ENCODE peak calls at places on chromosomes 16 and 17, in five cellular contexts. P, R, I, Q and S are unnamed samples.
A peak's percentile ranks its signal among the peaks of the same experiment; 100 is the strongest.

GRCh38 chr17:69539781-69540319 is 125.4 kb downstream of the MAP2K6 start:
- DNase-seq in I (peak; percentile 74), P (no peak), R (no peak), Q (peak; percentile 57), S (peak; percentile 75)

GRCh38 chr16:66565051-66565450 is 1.2 kb upstream of the CMTM1 start:
- DNase-seq in Q (no peak), I (no peak), R (no peak), P (no peak), S (no peak)

GRCh38 chr16:87077750-87078127 is 239.5 kb downstream of the C16orf95 start:
- DNase-seq in Q (no peak), P (no peak), I (no peak), R (no peak), S (no peak)

GRCh38 chr16:81480856-81481821 is 36.5 kb downstream of the CMIP start:
- DNase-seq in R (no peak), Q (peak; percentile 50), P (no peak), I (no peak), S (peak; percentile 41)

GRCh38 chr17:66466933-66467367 is 164.5 kb downstream of the PRKCA start:
- DNase-seq in P (peak; percentile 97), R (no peak), Q (peak; percentile 100), I (peak; percentile 99), S (peak; percentile 98)

GRCh38 chr17:75365009-75365930 is 40.2 kb downstream of the GRB2 start:
- DNase-seq in R (no peak), Q (no peak), P (no peak), I (no peak), S (no peak)

GRCh38 chr17:42281571-42282096 is 5.4 kb upstream of the STAT5B start:
- DNase-seq in R (no peak), P (no peak), I (no peak), Q (no peak), S (no peak)

GRCh38 chr16:62194828-62195227 is 158.6 kb upstream of the CDH8 start:
- DNase-seq in I (no peak), R (no peak), Q (no peak), P (no peak), S (no peak)

GRCh38 chr17:40320771-40321501 is 12.0 kb downstream of the RARA start:
- DNase-seq in Q (peak; percentile 65), I (peak; percentile 65), R (no peak), P (no peak), S (no peak)

GRCh38 chr17:64399071-64399766 is 8.6 kb upstream of the PECAM1 start:
- DNase-seq in Q (no peak), R (no peak), P (no peak), I (no peak), S (no peak)

GRCh38 chr16:53955221-53955875 is 251.4 kb downstream of the FTO start:
- DNase-seq in P (no peak), I (no peak), Q (no peak), R (no peak), S (no peak)

DNA sequence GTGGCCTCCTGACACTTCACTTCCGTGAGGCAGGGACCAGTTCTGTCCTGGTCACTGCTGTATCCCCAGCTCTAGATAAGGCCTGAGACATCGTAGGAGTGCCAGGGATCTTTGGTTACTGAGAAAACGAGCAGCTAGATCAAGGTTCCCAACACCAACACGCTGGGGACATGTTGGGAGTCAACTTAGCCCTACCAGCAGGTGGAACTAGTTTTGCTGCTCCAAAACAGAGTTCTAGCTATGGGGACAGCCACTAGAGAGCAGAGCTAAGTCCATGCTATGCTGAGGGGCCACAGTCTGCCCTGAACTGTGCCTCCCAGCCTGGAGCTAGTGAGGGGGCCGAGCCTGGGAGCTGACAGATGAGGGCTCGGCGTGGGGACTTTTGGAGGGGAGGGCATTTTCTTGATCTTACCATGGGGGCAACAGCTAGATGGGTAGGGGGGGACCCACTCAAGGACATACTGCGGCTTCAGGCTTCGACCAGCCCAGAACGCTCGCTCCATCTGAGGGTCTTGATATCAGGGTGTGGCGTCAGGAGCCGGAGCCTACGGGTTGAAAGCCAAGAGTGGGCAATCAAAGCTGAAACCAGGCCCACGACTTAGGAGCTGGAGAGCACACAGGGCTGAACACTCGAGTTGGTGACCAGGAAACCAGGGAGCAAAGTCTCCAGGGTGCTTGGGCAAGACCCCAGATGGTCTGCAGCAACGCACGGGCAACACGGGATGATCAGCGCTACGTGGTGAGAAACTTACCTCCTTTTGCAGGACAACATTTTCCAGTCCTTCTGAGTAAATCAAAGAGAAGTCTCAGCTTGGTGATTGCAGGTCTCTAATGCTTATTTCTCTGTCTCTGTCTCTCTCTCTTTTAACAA is 13.4 kb downstream of the SNX20 start:
- DNase-seq in R (no peak), P (no peak), Q (no peak), I (no peak), S (no peak)
- TF ChIP-seq CTCF in R (no peak), P (peak; percentile 17), Q (no peak), I (peak; percentile 6), S (peak; percentile 37)

DNA sequence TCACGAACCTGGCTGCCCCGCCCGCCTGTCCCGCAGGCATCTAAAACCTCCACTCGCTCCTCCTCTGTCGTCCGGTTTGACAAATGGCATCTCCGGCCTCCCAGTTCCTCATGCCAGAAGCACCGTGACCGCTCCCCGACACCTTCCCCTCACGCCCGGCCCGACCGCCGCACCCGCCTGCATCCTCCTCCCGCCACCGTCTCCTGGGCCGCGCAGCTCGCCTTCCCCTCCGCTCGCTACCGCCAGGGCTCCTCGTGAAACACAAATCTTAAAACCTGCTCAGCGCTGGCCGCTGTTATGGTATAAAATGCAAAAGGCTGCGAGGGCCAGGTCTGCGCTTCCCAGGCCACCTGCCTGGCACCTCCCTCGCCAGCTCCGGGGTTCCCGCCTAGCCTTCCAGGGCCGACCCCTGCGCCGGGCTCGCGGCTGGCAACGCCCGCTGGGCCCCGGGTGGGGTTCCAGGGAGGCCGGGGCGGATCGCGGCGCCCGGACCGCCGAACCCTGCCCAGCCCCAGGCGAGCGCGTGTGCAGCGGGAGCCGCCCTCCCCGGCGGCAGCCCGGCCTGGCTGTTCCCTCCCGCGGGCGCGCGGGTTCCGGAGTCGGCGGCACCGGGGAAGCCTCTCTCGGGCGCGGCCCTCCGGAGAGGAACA is 488 bp downstream of the SPSB3 start:
- DNase-seq in P (no peak), I (no peak), Q (no peak), R (no peak), S (no peak)
- TF ChIP-seq CTCF in P (peak; percentile 20), I (peak; percentile 27), Q (peak; percentile 18), R (peak; percentile 43), S (peak; percentile 39)

GRCh38 chr16:29974291-29975133 is 844 bp downstream of the TAOK2 start:
- DNase-seq in I (peak; percentile 16), Q (no peak), R (no peak), P (no peak), S (no peak)
- TF ChIP-seq CTCF in I (no peak), Q (no peak), R (no peak), P (no peak), S (no peak)

GRCh38 chr16:8872967-8873865 is 4.4 kb upstream of the CARHSP1 start:
- DNase-seq in P (no peak), Q (no peak), R (no peak), I (no peak), S (no peak)
- TF ChIP-seq CTCF in P (peak; percentile 5), Q (peak; percentile 17), R (peak; percentile 44), I (peak; percentile 14), S (peak; percentile 56)